ENCODE peak calls at places on chromosomes 12 and 14, in four cellular contexts. Q is fibroblast of lung, W is aorta, C is IMR-90. M is an unnamed sample. For H3K4me1 and H3K9me3, the result is how much of the 10 kb centered on the place peaks cover.

GRCh38 chr14:95261616-95262510 is 57.8 kb downstream of the CLMN start:
- DNase-seq in W (no peak), Q (no peak), C (no peak), M (no peak)

GRCh38 chr14:59787045-59787674 is 83.4 kb downstream of the RTN1 start:
- DNase-seq in C (no peak), W (no peak), Q (no peak), M (no peak)

GRCh38 chr12:14514154-14514842 is 53.4 kb downstream of the PLBD1 start:
- DNase-seq in W (no peak), Q (peak), C (peak), M (no peak)

GRCh38 chr14:102545461-102546265 is 36.1 kb upstream of the ANKRD9 start:
- DNase-seq in Q (peak), C (peak), W (no peak), M (no peak)

GRCh38 chr12:107377596-107378385 is 284.4 kb upstream of the CRY1 start:
- DNase-seq in C (no peak), W (no peak), Q (no peak), M (no peak)

GRCh38 chr12:76890407-76891143 is 11.8 kb upstream of the CSRP2 start:
- DNase-seq in Q (no peak), C (no peak), W (no peak), M (no peak)

GRCh38 chr12:7158866-7159600 is 28.9 kb downstream of the CLSTN3 start:
- DNase-seq in Q (no peak), C (no peak), W (no peak), M (no peak)

GRCh38 chr14:91911474-91912032 is 35.9 kb downstream of the FBLN5 start:
- DNase-seq in Q (peak), W (no peak), C (peak), M (no peak)

GRCh38 chr14:21382886-21383847 is 652 bp downstream of the SUPT16H start:
- DNase-seq in Q (peak), W (peak), C (peak), M (no peak)

GRCh38 chr12:57899010-57899662 is 42.2 kb upstream of the ATP23 start:
- DNase-seq in Q (peak), C (peak), W (peak), M (no peak)

GRCh38 chr12:112018571-112019237 is 5.5 kb downstream of the ERP29 start:
- DNase-seq in Q (peak), C (peak), W (no peak), M (no peak)

GRCh38 chr14:92503756-92504491 is 9.7 kb upstream of the RIN3 start:
- DNase-seq in W (peak), Q (peak), C (peak), M (no peak)

GRCh38 chr12:30796508-30796780 is 41.7 kb upstream of the CAPRIN2 start:
- DNase-seq in C (peak), W (peak), Q (peak), M (no peak)

GRCh38 chr12:91364591-91365184 is 182.1 kb upstream of the DCN start:
- DNase-seq in W (no peak), Q (no peak), C (no peak), M (no peak)

GRCh38 chr14:97077253-97077653 is 280.1 kb downstream of the VRK1 start:
- DNase-seq in Q (no peak), W (peak), C (no peak), M (peak)

GRCh38 chr12:104562763-104563162 is 106.0 kb downstream of the CHST11 start:
- DNase-seq in C (no peak), W (no peak), Q (no peak), M (no peak)

GRCh38 chr14:31510222-31510621 is 22.4 kb upstream of the GPR33 start:
- DNase-seq in Q (peak), W (no peak), C (peak), M (no peak)

GRCh38 chr14:100734031-100734990 is 7.6 kb downstream of the DLK1 start:
- DNase-seq in W (peak), Q (no peak), C (no peak), M (no peak)

GRCh38 chr14:98886982-98887381 is 385.0 kb downstream of the BCL11B start:
- DNase-seq in C (no peak), Q (no peak), W (no peak), M (no peak)

GRCh38 chr14:71290960-71291466 is 383.8 kb downstream of the PCNX1 start:
- DNase-seq in W (no peak), C (peak), Q (peak), M (no peak)

GRCh38 chr12:127538325-127538724 is 728.6 kb upstream of the TMEM132C start:
- DNase-seq in C (no peak), Q (no peak), W (no peak), M (no peak)

GRCh38 chr14:85444685-85445084 is 85.3 kb upstream of the FLRT2 start:
- DNase-seq in Q (peak), W (no peak), C (peak), M (no peak)

GRCh38 chr14:20680363-20680762 is 4.0 kb upstream of the RNASE4 start:
- DNase-seq in W (no peak), C (no peak), Q (no peak), M (no peak)

GRCh38 chr12:113247123-113248045 is 26.1 kb downstream of the TPCN1 start:
- DNase-seq in Q (peak), C (peak), W (peak), M (no peak)

GRCh38 chr14:53539489-53540126 is 386.5 kb upstream of the DDHD1 start:
- DNase-seq in Q (peak), C (peak), W (peak), M (peak)

GRCh38 chr12:59122784-59123183 is 202.5 kb upstream of the LRIG3 start:
- DNase-seq in Q (no peak), W (no peak), C (no peak), M (no peak)

GRCh38 chr14:52253503-52253902 is 14.0 kb upstream of the PTGDR start:
- DNase-seq in C (peak), W (no peak), Q (peak), M (no peak)

GRCh38 chr14:24607081-24607480 is 2.4 kb downstream of the GZMH start:
- DNase-seq in C (no peak), W (no peak), Q (no peak), M (no peak)

GRCh38 chr12:91353266-91353665 is 170.6 kb upstream of the DCN start:
- DNase-seq in C (no peak), Q (no peak), W (no peak), M (no peak)

GRCh38 chr12:57127710-57128518 is at the start of gene LRP1:
- DNase-seq in C (peak), W (peak), Q (peak), M (peak)

GRCh38 chr12:111410229-111411186 is 4.8 kb downstream of the SH2B3 start:
- DNase-seq in Q (peak), C (no peak), W (no peak), M (no peak)

GRCh38 chr14:105496831-105497591 is 6.0 kb downstream of the TEDC1 start:
- DNase-seq in Q (no peak), C (no peak), W (peak), M (no peak)

GRCh38 chr14:61472801-61473376 is 151.5 kb downstream of the PRKCH start:
- DNase-seq in W (no peak), Q (peak), C (peak), M (no peak)

GRCh38 chr12:69837191-69838085 is 12.4 kb downstream of the MYRFL start:
- DNase-seq in C (no peak), Q (no peak), W (no peak), M (no peak)

GRCh38 chr12:104788848-104789271 is 169.2 kb downstream of the SLC41A2 start:
- DNase-seq in Q (no peak), W (peak), C (no peak), M (no peak)

GRCh38 chr14:21093769-21094681 is 4.4 kb downstream of the ZNF219 start:
- DNase-seq in Q (no peak), C (no peak), W (no peak), M (no peak)

GRCh38 chr12:71354871-71355270 is 84.7 kb upstream of the LGR5 start:
- DNase-seq in C (no peak), W (no peak), Q (no peak), M (no peak)

GRCh38 chr12:59600174-59600573 is 4.3 kb downstream of the SLC16A7 start:
- DNase-seq in Q (peak), W (no peak), C (peak), M (no peak)

GRCh38 chr12:92469837-92470236 is 233.0 kb upstream of the PLEKHG7 start:
- DNase-seq in C (peak), Q (peak), W (peak), M (no peak)

DNA sequence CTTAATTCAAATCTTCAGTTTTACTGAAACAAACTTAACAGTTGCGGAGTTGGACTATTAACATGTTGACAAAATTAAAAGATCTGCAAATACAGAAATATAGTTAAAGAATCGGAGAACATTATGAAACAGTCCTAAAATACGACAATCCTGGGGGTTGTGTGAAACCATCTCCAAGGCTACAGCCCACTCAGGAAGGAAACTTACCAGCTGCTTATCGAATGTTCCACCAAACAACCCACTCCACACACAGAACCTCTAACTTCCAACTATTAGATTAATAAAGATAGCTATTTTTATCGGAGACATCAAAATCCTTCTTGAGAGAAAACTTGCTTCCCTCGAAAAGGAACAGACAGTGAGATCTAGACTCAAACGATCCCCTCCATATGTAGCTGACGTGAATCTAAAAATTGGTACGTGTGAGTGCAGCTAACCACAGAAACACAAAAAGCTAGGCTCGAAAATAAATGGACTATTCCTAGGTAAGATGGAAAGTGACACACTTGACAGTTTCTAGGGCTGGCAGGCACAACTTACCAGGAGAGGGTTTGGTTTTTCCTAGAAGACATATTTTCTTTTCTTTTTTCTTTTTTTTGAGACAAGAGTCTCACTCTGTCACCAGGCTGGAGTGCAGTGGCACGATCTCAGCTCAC is 12.9 kb downstream of the VPS37B start:
- DNase-seq in Q (no peak), W (no peak), C (no peak), M (no peak)
- H3K4me1 ChIP-seq in Q (under half), W (under half), C (under half), M (half or more)

GRCh38 chr12:131555197-131555820 is 155.6 kb upstream of the SFSWAP start:
- DNase-seq in W (no peak), C (no peak), Q (no peak), M (no peak)
- H3K9me3 ChIP-seq in W (under half), C (under half), Q (under half), M (under half)

GRCh38 chr14:36946872-36947271 is 225.5 kb downstream of the SLC25A21 start:
- DNase-seq in C (no peak), Q (no peak), W (no peak), M (no peak)
- H3K4me1 ChIP-seq in C (under half), Q (under half), W (under half), M (under half)

GRCh38 chr12:133226690-133227089 is 9.0 kb downstream of the ANHX start:
- DNase-seq in Q (no peak), W (no peak), C (no peak), M (no peak)

GRCh38 chr12:133225527-133225926 is 10.2 kb downstream of the ANHX start:
- DNase-seq in Q (no peak), W (no peak), C (no peak), M (no peak)

GRCh38 chr12:133231001-133231400 is 4.7 kb downstream of the ANHX start:
- DNase-seq in C (no peak), W (no peak), Q (no peak), M (no peak)

GRCh38 chr12:133222211-133222610 is 13.5 kb downstream of the ANHX start:
- DNase-seq in C (no peak), W (no peak), Q (no peak), M (no peak)

DNA sequence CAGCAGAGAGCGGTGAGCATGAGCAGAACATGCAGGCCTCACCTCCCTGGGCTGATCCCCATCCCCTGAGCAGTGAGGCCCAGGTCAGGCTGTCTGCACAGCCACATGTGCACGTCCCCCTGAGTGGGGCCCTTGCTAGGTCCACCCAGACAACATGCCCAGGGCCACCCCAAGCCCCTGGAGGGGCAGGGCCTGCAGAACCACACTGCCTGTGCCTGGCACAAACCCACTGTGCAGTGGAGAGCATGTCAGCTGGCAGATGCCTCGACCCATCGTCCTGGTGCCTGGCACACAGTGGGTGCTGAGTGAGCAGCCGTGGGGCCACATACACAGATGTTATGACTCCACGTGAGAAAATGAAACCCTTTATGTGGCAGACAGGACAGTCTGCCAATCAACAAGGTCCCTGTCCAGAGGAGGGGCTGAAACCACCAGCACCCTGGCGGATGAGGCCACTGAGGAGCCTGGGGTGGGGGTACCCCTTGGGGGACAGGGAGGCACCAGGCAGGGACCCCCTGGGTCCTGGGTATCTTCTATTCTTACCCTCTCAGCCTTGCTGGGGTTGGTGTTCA is 8.3 kb downstream of the ANHX start:
- DNase-seq in W (no peak), Q (no peak), C (no peak), M (no peak)
- H3K9me3 ChIP-seq in W (under half), Q (under half), C (half or more), M (under half)

DNA sequence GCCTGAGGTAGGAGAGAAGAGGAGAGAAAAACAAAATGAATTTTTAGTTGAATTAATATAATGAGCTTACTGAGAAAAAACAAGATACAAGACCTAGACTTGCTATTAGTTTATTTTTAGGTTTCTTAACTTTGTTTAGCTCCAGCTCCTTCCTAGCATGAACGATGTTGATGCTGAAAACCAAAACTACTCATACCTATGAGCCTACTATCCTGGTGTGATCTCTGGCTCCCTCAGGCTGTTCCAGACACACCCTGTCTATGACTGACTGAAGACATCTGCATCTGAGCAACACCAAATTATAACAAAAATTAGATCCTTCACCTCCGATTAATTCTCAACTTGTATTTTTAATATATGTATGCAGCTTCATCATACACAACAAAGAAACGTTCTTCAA is 190.4 kb downstream of the SLC5A8 start:
- DNase-seq in W (no peak), C (no peak), Q (no peak), M (no peak)
- H3K4me1 ChIP-seq in W (under half), C (under half), Q (under half), M (under half)

GRCh38 chr12:75020068-75020557 is 189.5 kb downstream of the KCNC2 start:
- DNase-seq in Q (no peak), C (no peak), W (no peak), M (no peak)
- H3K9me3 ChIP-seq in Q (under half), C (under half), W (under half), M (under half)

GRCh38 chr12:95336387-95337067 is 118.9 kb downstream of the VEZT start:
- DNase-seq in W (peak), C (peak), Q (peak), M (peak)
- H3K4me1 ChIP-seq in W (under half), C (under half), Q (under half), M (under half)

DNA sequence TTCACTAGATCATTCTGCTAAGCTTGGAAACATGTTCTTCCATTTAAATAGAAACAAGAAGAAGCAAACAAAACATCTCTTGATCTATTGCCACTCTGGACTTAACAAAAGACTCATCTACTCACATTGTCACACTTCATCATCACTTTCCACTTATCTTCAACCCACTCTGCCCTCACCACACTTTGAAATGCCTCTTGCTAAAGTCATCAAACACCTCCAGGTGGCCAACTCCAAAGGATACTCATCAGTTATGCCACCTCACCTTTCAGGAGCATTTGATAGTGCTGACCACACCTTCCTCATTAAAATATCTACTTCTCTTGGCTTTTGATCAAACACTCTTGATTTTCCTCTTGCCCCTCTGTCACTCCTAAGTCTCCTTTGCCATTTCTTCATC is 7.2 kb downstream of the EFCAB11 start:
- DNase-seq in C (no peak), Q (no peak), W (no peak), M (no peak)
- H3K9me3 ChIP-seq in C (under half), Q (under half), W (under half), M (under half)

GRCh38 chr12:124548854-124549378 is 18.5 kb downstream of the NCOR2 start:
- DNase-seq in Q (peak), C (peak), W (peak), M (peak)

GRCh38 chr12:124544983-124545382 is 22.4 kb downstream of the NCOR2 start:
- DNase-seq in Q (no peak), W (no peak), C (no peak), M (no peak)

GRCh38 chr12:124549629-124550028 is 17.8 kb downstream of the NCOR2 start:
- DNase-seq in C (no peak), Q (no peak), W (no peak), M (no peak)

GRCh38 chr12:124545508-124546418 is 21.6 kb downstream of the NCOR2 start:
- DNase-seq in Q (no peak), C (peak), W (peak), M (no peak)

GRCh38 chr12:124547626-124548025 is 19.8 kb downstream of the NCOR2 start:
- DNase-seq in Q (no peak), C (no peak), W (no peak), M (no peak)
- H3K4me1 ChIP-seq in Q (under half), C (under half), W (under half), M (half or more)

GRCh38 chr14:66649515-66649914 is 141.6 kb downstream of the GPHN start:
- DNase-seq in C (no peak), Q (no peak), W (no peak), M (no peak)

GRCh38 chr14:66645716-66646115 is 137.8 kb downstream of the GPHN start:
- DNase-seq in Q (no peak), C (peak), W (no peak), M (no peak)

GRCh38 chr14:66650491-66650911 is 142.6 kb downstream of the GPHN start:
- DNase-seq in Q (no peak), C (no peak), W (no peak), M (no peak)

GRCh38 chr14:66652736-66653135 is 144.8 kb downstream of the GPHN start:
- DNase-seq in C (no peak), Q (no peak), W (no peak), M (no peak)

GRCh38 chr14:66651536-66652220 is 143.7 kb downstream of the GPHN start:
- DNase-seq in C (no peak), W (no peak), Q (no peak), M (no peak)
- H3K9me3 ChIP-seq in C (under half), W (under half), Q (under half), M (under half)

M was measured in tibial nerve.